ENCODE peak calls at places on chromosomes 3 and 15, in five cellular contexts. D is GM12865, R is adrenal gland, Q is left lung, Y is epithelial cell of esophagus. P is an unnamed sample.

GRCh38 chr3:172520332-172520831 is 2.8 kb downstream of the TNFSF10 start:
- DNase-seq in R (no peak), D (peak; percentile 76), Q (no peak), Y (peak; percentile 81), P (no peak)

GRCh38 chr3:51385621-51386091 is 565 bp downstream of the MANF start:
- DNase-seq in R (no peak), Y (no peak), Q (no peak), D (no peak), P (no peak)

GRCh38 chr15:100771745-100772144 is 107.9 kb upstream of the ALDH1A3 start:
- DNase-seq in Y (no peak), R (no peak), D (no peak), Q (no peak), P (no peak)

GRCh38 chr3:112979244-112979832 is 4.4 kb upstream of the CD200R1 start:
- DNase-seq in Y (peak; percentile 41), D (peak; percentile 51), R (no peak), Q (no peak), P (no peak)

GRCh38 chr3:64462203-64463120 is 225.3 kb downstream of the ADAMTS9 start:
- DNase-seq in R (no peak), D (peak; percentile 10), Y (no peak), Q (no peak), P (no peak)

GRCh38 chr15:45919806-45920205 is 285.0 kb downstream of the SQOR start:
- DNase-seq in Y (peak; percentile 97), D (no peak), Q (peak; percentile 52), R (no peak), P (no peak)

GRCh38 chr15:70253461-70254156 is 155.9 kb upstream of the TLE3 start:
- DNase-seq in Y (no peak), R (no peak), Q (no peak), D (no peak), P (peak; percentile 7)

GRCh38 chr3:51269466-51269865 is 115.6 kb upstream of the MANF start:
- DNase-seq in Y (peak; percentile 50), D (no peak), Q (no peak), R (no peak), P (no peak)

GRCh38 chr3:112446343-112446742 is 52.9 kb downstream of the BTLA start:
- DNase-seq in R (no peak), Q (no peak), D (no peak), Y (no peak), P (no peak)

GRCh38 chr3:64074091-64074490 is 50.8 kb upstream of the PSMD6 start:
- DNase-seq in D (no peak), Q (no peak), Y (peak; percentile 47), R (no peak), P (no peak)

GRCh38 chr3:102354818-102355515 is 79.8 kb upstream of the ZPLD1 start:
- DNase-seq in Y (peak; percentile 89), D (no peak), R (no peak), Q (no peak), P (no peak)

GRCh38 chr15:39124155-39124924 is 456.5 kb upstream of the THBS1 start:
- DNase-seq in Q (no peak), Y (peak; percentile 35), R (no peak), D (no peak), P (no peak)

GRCh38 chr15:80367094-80367493 is 37.1 kb upstream of the ARNT2 start:
- DNase-seq in Q (no peak), R (no peak), D (peak; percentile 37), Y (no peak), P (no peak)

GRCh38 chr3:47005212-47006144 is 26.0 kb downstream of the NBEAL2 start:
- DNase-seq in R (no peak), Y (no peak), Q (peak; percentile 36), D (no peak), P (peak; percentile 13)

GRCh38 chr3:102169915-102170479 is 264.8 kb upstream of the ZPLD1 start:
- DNase-seq in R (no peak), Y (no peak), Q (no peak), D (no peak), P (no peak)

DNA sequence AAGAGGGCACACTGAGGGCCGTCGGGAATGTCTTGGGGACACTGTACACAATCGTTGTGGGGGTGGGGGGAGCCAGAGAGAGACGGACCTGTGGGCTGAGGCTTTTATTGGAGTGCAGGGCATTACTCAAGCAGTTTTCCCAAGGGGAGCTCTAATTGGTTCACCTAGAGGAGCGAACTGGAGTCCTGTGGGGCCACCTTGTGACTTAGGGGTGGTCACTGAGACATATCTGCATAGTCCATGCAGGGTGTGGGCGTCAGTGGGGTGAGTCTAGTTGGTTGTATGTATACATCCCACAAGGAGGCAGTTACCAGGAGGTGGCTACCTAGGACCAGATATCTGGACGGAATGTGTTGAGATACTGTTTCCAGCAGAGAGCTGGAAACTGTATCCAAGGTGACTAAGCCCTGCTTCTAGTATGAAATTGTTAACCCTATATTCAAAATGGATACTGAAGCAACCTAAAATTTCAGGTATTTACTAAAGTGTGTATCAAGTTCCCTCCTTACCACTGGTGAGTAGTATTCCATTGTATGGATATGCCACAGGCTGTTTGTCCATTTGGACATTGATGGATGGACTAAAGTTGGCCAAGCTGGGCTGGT is 2.6 kb upstream of the PIGZ start:
- DNase-seq in Q (no peak), R (no peak), D (no peak), Y (no peak), P (no peak)
- TF ChIP-seq CTCF in Q (no peak), R (no peak), D (no peak), Y (no peak), P (no peak)

GRCh38 chr3:122937745-122938144 is 89.8 kb downstream of the SEMA5B start:
- DNase-seq in Y (no peak), D (no peak), R (no peak), Q (no peak), P (no peak)
- TF ChIP-seq CTCF in Y (no peak), D (no peak), R (no peak), Q (no peak), P (no peak)

GRCh38 chr3:156760333-156760732 is 65.8 kb upstream of the LEKR1 start:
- DNase-seq in R (no peak), Q (no peak), D (peak; percentile 78), Y (peak; percentile 87), P (no peak)

GRCh38 chr3:156762631-156763185 is 63.4 kb upstream of the LEKR1 start:
- DNase-seq in Y (peak; percentile 41), D (no peak), Q (no peak), R (no peak), P (no peak)

GRCh38 chr3:156763386-156763785 is 62.8 kb upstream of the LEKR1 start:
- DNase-seq in Y (no peak), R (no peak), Q (no peak), D (no peak), P (no peak)

GRCh38 chr3:156761007-156761406 is 65.1 kb upstream of the LEKR1 start:
- DNase-seq in R (no peak), D (no peak), Y (no peak), Q (no peak), P (no peak)

GRCh38 chr3:156761713-156762575 is 64.2 kb upstream of the LEKR1 start:
- DNase-seq in Q (no peak), Y (no peak), R (no peak), D (no peak), P (no peak)
- TF ChIP-seq CTCF in Q (no peak), Y (no peak), R (no peak), D (no peak), P (no peak)

GRCh38 chr15:83284563-83285283 is at the start of gene BNC1:
- DNase-seq in Y (peak; percentile 86), D (no peak), R (no peak), Q (no peak), P (no peak)

GRCh38 chr15:83283813-83284562 is 476 bp downstream of the BNC1 start:
- DNase-seq in R (no peak), D (no peak), Q (no peak), Y (peak; percentile 55), P (no peak)

GRCh38 chr15:83285979-83286553 is 1.6 kb upstream of the BNC1 start:
- DNase-seq in Y (peak; percentile 78), Q (no peak), R (no peak), D (no peak), P (no peak)

GRCh38 chr15:83287541-83288027 is 3.1 kb upstream of the BNC1 start:
- DNase-seq in R (no peak), D (no peak), Q (no peak), Y (peak; percentile 80), P (no peak)

GRCh38 chr15:83285284-83285978 is 967 bp upstream of the BNC1 start:
- DNase-seq in Q (no peak), D (no peak), R (no peak), Y (peak; percentile 43), P (no peak)
- TF ChIP-seq CTCF in Q (no peak), D (no peak), R (no peak), Y (no peak), P (no peak)